ENCODE peak calls at places on chromosomes 12 and 14, in nine cellular contexts. W is PC-9; P is activated naive CD8-positive, alpha-beta T cell treated with anti-CD3 and anti-CD28 coated beads for 36 hours; Q is posterior cingulate gyrus; E is CD4-positive, alpha-beta T cell; R is cardiac fibroblast; B is EL; L is left ventricle myocardium superior; A is sigmoid colon. N is an unnamed sample.

GRCh38 chr14:75418779-75419768 is 8.7 kb upstream of the JDP2 start:
- DNase-seq in Q (no peak), E (no peak), P (peak; percentile 71), W (no peak), L (peak; percentile 60), R (no peak), A (no peak), B (no peak), N (no peak)

GRCh38 chr12:130169256-130169655 is 7.0 kb downstream of the FZD10 start:
- DNase-seq in P (no peak), W (no peak), Q (no peak), E (no peak), L (no peak), B (no peak), A (no peak), R (no peak), N (no peak)

GRCh38 chr12:89882051-89882450 is 173.4 kb upstream of the ATP2B1 start:
- DNase-seq in W (no peak), P (no peak), A (no peak), B (peak; percentile 46), R (peak; percentile 24), Q (no peak), E (no peak), L (no peak), N (peak; percentile 38)

GRCh38 chr12:84270470-84271140 is 642.0 kb downstream of the SLC6A15 start:
- DNase-seq in E (no peak), L (peak; percentile 23), P (no peak), Q (no peak), A (no peak), W (no peak), B (no peak), R (peak; percentile 0), N (no peak)

GRCh38 chr12:103016381-103016780 is 58.9 kb downstream of the ASCL1 start:
- DNase-seq in W (no peak), L (no peak), E (no peak), Q (no peak), A (no peak), B (no peak), R (no peak), P (no peak), N (no peak)

GRCh38 chr12:49059385-49060232 is 985 bp downstream of the KMT2D start:
- DNase-seq in L (peak; percentile 48), A (no peak), P (peak; percentile 40), Q (no peak), B (peak; percentile 18), R (peak; percentile 28), W (no peak), E (no peak), N (peak; percentile 38)

GRCh38 chr12:51442324-51442723 is 17.7 kb downstream of the SLC4A8 start:
- DNase-seq in R (peak; percentile 37), Q (peak; percentile 50), L (no peak), E (no peak), B (no peak), A (no peak), W (no peak), P (no peak), N (peak; percentile 13)

GRCh38 chr14:69471916-69472315 is 12.6 kb upstream of the PLEKHD1 start:
- DNase-seq in W (no peak), B (no peak), E (no peak), L (no peak), A (no peak), R (no peak), P (no peak), Q (no peak), N (no peak)

GRCh38 chr12:27427824-27428223 is 18.7 kb upstream of the SMCO2 start:
- DNase-seq in L (no peak), W (no peak), R (no peak), E (no peak), P (no peak), A (no peak), B (no peak), Q (no peak), N (no peak)

GRCh38 chr12:93137656-93138612 is 208.8 kb upstream of the EEA1 start:
- DNase-seq in A (no peak), W (peak; percentile 89), P (no peak), B (peak; percentile 87), E (no peak), L (no peak), Q (no peak), R (peak; percentile 54), N (peak; percentile 85)

GRCh38 chr12:67366530-67367196 is 97.5 kb downstream of the CAND1 start:
- DNase-seq in L (no peak), W (peak; percentile 53), A (no peak), R (peak; percentile 64), P (no peak), E (no peak), B (peak; percentile 83), Q (no peak), N (peak; percentile 75)

GRCh38 chr14:105267820-105268548 is 19.7 kb downstream of the BTBD6 start:
- DNase-seq in Q (no peak), B (no peak), E (no peak), W (no peak), R (no peak), L (no peak), A (no peak), P (no peak), N (no peak)